ENCODE peak calls at places on chromosome 13, in eight cellular contexts. O, J, N, Q, P, Y, T and F are unnamed samples.

GRCh38 chr13:43596924-43597598 is 189.7 kb downstream of the ENOX1 start:
- DNase-seq in P (no peak), Q (no peak), N (no peak), O (no peak), J (no peak), Y (no peak), T (no peak), F (no peak)

GRCh38 chr13:35817642-35818576 is 313.3 kb downstream of the DCLK1 start:
- DNase-seq in T (no peak), O (no peak), Y (no peak), J (no peak), Q (no peak), N (no peak), P (no peak), F (no peak)

GRCh38 chr13:113357529-113357928 is 6.4 kb downstream of the GRTP1 start:
- DNase-seq in P (no peak), Y (no peak), Q (no peak), N (no peak), J (peak), O (no peak), T (no peak), F (no peak)

GRCh38 chr13:87671031-87671823 is at the start of gene SLITRK5:
- DNase-seq in Q (no peak), O (peak), N (peak), P (no peak), Y (peak), J (peak), T (peak), F (peak)

GRCh38 chr13:50990540-50991506 is 81.2 kb downstream of the RNASEH2B start:
- DNase-seq in P (no peak), T (no peak), J (peak), Q (no peak), Y (peak), O (no peak), N (no peak), F (peak)

GRCh38 chr13:64029343-64030093 is 2613.9 kb upstream of the PCDH20 start:
- DNase-seq in P (no peak), Y (no peak), J (no peak), N (no peak), T (no peak), Q (no peak), O (no peak), F (no peak)

GRCh38 chr13:87444135-87444534 is 227.0 kb upstream of the SLITRK5 start:
- DNase-seq in N (no peak), J (no peak), Y (no peak), O (no peak), T (no peak), Q (no peak), P (no peak), F (peak)

GRCh38 chr13:111313911-111314425 is 6.5 kb upstream of the TEX29 start:
- DNase-seq in P (no peak), J (no peak), T (no peak), O (no peak), N (no peak), Q (no peak), Y (no peak), F (no peak)

GRCh38 chr13:102323012-102323411 is 78.8 kb downstream of the FGF14 start:
- DNase-seq in O (no peak), T (no peak), J (no peak), N (no peak), P (no peak), Y (no peak), Q (no peak), F (no peak)

GRCh38 chr13:93254775-93255174 is 28.2 kb downstream of the GPC6 start:
- DNase-seq in T (no peak), J (no peak), N (no peak), O (no peak), Q (no peak), P (no peak), Y (peak), F (no peak)

GRCh38 chr13:97235549-97236206 is 13.5 kb downstream of the MBNL2 start:
- DNase-seq in J (no peak), O (no peak), Y (peak), T (no peak), Q (no peak), N (no peak), P (no peak), F (no peak)

GRCh38 chr13:113938246-113938645 is 35.6 kb downstream of the C13orf46 start:
- DNase-seq in Y (no peak), J (no peak), P (no peak), N (no peak), Q (no peak), O (no peak), T (no peak), F (no peak)

GRCh38 chr13:20035130-20035529 is 76.6 kb downstream of the ZMYM2 start:
- DNase-seq in Q (no peak), Y (no peak), J (no peak), N (no peak), O (no peak), P (no peak), T (no peak), F (no peak)

GRCh38 chr13:35475131-35475959 is 1.1 kb downstream of the MAB21L1 start:
- DNase-seq in Y (peak), O (no peak), T (no peak), Q (peak), N (no peak), P (no peak), J (no peak), F (no peak)

GRCh38 chr13:78714717-78715116 is 55.8 kb upstream of the OBI1 start:
- DNase-seq in Q (no peak), T (no peak), O (no peak), Y (no peak), N (no peak), J (no peak), P (no peak), F (no peak)

GRCh38 chr13:74092711-74093110 is 41.5 kb downstream of the KLF12 start:
- DNase-seq in T (no peak), P (no peak), N (no peak), O (no peak), Y (no peak), Q (no peak), J (no peak), F (no peak)

GRCh38 chr13:112724788-112725345 is 35.0 kb downstream of the ATP11A start:
- DNase-seq in Q (no peak), J (no peak), N (no peak), P (no peak), Y (no peak), T (no peak), O (no peak), F (no peak)

GRCh38 chr13:25494708-25495411 is 123.1 kb downstream of the ATP8A2 start:
- DNase-seq in Y (no peak), J (no peak), Q (no peak), T (no peak), P (no peak), O (no peak), N (no peak), F (no peak)

GRCh38 chr13:61728468-61728867 is 312.8 kb upstream of the PCDH20 start:
- DNase-seq in Q (no peak), T (no peak), N (no peak), P (no peak), O (no peak), Y (peak), J (peak), F (no peak)